ENCODE peak calls at places on chromosomes 6 and 20, in six cellular contexts. One of them, this sample, is unnamed.

GRCh38 chr6:92967352-92967751 is 452.0 kb downstream of the EPHA7 start:
- DNase-seq in AG09309: no peak
- DNase-seq in NCI-H2171: no peak
- DNase-seq in RCC 7860: no peak
- DNase-seq in head of caudate nucleus: no peak
- DNase-seq in colonic mucosa: no peak
- DNase-seq in this sample: no peak

GRCh38 chr20:29119141-29119540 is 2138.3 kb upstream of the DEFB115 start:
- DNase-seq in AG09309: no peak
- DNase-seq in NCI-H2171: no peak
- DNase-seq in RCC 7860: no peak
- DNase-seq in head of caudate nucleus: no peak
- DNase-seq in colonic mucosa: no peak
- DNase-seq in this sample: no peak

GRCh38 chr6:53042112-53042511 is 23.1 kb upstream of the FBXO9 start:
- DNase-seq in AG09309: no peak
- DNase-seq in NCI-H2171: no peak
- DNase-seq in RCC 7860: peak
- DNase-seq in head of caudate nucleus: no peak
- DNase-seq in colonic mucosa: no peak
- DNase-seq in this sample: no peak

GRCh38 chr6:105626290-105627158 is 223.6 kb upstream of the PREP start:
- DNase-seq in AG09309: no peak
- DNase-seq in NCI-H2171: no peak
- DNase-seq in RCC 7860: no peak
- DNase-seq in head of caudate nucleus: no peak
- DNase-seq in colonic mucosa: no peak
- DNase-seq in this sample: no peak

GRCh38 chr6:158080849-158081656 is 87.0 kb downstream of the SERAC1 start:
- DNase-seq in AG09309: no peak
- DNase-seq in NCI-H2171: no peak
- DNase-seq in RCC 7860: no peak
- DNase-seq in head of caudate nucleus: no peak
- DNase-seq in colonic mucosa: no peak
- DNase-seq in this sample: no peak

GRCh38 chr6:14706378-14706929 is 539.4 kb upstream of the JARID2 start:
- DNase-seq in AG09309: peak
- DNase-seq in NCI-H2171: no peak
- DNase-seq in RCC 7860: peak
- DNase-seq in head of caudate nucleus: no peak
- DNase-seq in colonic mucosa: no peak
- DNase-seq in this sample: peak

GRCh38 chr6:167797079-167797870 is 29.4 kb upstream of the AFDN start:
- DNase-seq in AG09309: no peak
- DNase-seq in NCI-H2171: no peak
- DNase-seq in RCC 7860: no peak
- DNase-seq in head of caudate nucleus: no peak
- DNase-seq in colonic mucosa: peak
- DNase-seq in this sample: no peak

GRCh38 chr20:19757973-19758887 is at the start of gene RIN2:
- DNase-seq in AG09309: no peak
- DNase-seq in NCI-H2171: peak
- DNase-seq in RCC 7860: peak
- DNase-seq in head of caudate nucleus: peak
- DNase-seq in colonic mucosa: no peak
- DNase-seq in this sample: peak

GRCh38 chr6:22569281-22570184 is at the start of gene HDGFL1:
- DNase-seq in AG09309: no peak
- DNase-seq in NCI-H2171: no peak
- DNase-seq in RCC 7860: no peak
- DNase-seq in head of caudate nucleus: no peak
- DNase-seq in colonic mucosa: no peak
- DNase-seq in this sample: no peak

GRCh38 chr6:46044876-46045617 is 29.4 kb upstream of the CLIC5 start:
- DNase-seq in AG09309: peak
- DNase-seq in NCI-H2171: no peak
- DNase-seq in RCC 7860: peak
- DNase-seq in head of caudate nucleus: no peak
- DNase-seq in colonic mucosa: peak
- DNase-seq in this sample: no peak

GRCh38 chr6:11754625-11755289 is 23.8 kb downstream of the ADTRP start:
- DNase-seq in AG09309: no peak
- DNase-seq in NCI-H2171: no peak
- DNase-seq in RCC 7860: peak
- DNase-seq in head of caudate nucleus: no peak
- DNase-seq in colonic mucosa: no peak
- DNase-seq in this sample: no peak

GRCh38 chr20:51447097-51447764 is 95.3 kb downstream of the NFATC2 start:
- DNase-seq in AG09309: peak
- DNase-seq in NCI-H2171: no peak
- DNase-seq in RCC 7860: peak
- DNase-seq in head of caudate nucleus: no peak
- DNase-seq in colonic mucosa: peak
- DNase-seq in this sample: peak

GRCh38 chr6:3261518-3261820 is 2.7 kb downstream of the PSMG4 start:
- DNase-seq in AG09309: no peak
- DNase-seq in NCI-H2171: no peak
- DNase-seq in RCC 7860: no peak
- DNase-seq in head of caudate nucleus: no peak
- DNase-seq in colonic mucosa: no peak
- DNase-seq in this sample: no peak

GRCh38 chr6:168838000-168838399 is 397.0 kb downstream of the SMOC2 start:
- DNase-seq in AG09309: no peak
- DNase-seq in NCI-H2171: no peak
- DNase-seq in RCC 7860: no peak
- DNase-seq in head of caudate nucleus: no peak
- DNase-seq in colonic mucosa: no peak
- DNase-seq in this sample: no peak

GRCh38 chr6:15608406-15608805 is 54.4 kb downstream of the DTNBP1 start:
- DNase-seq in AG09309: peak
- DNase-seq in NCI-H2171: no peak
- DNase-seq in RCC 7860: peak
- DNase-seq in head of caudate nucleus: no peak
- DNase-seq in colonic mucosa: no peak
- DNase-seq in this sample: no peak

GRCh38 chr6:149593443-149593842 is 27.3 kb downstream of the GINM1 start:
- DNase-seq in AG09309: no peak
- DNase-seq in NCI-H2171: no peak
- DNase-seq in RCC 7860: no peak
- DNase-seq in head of caudate nucleus: no peak
- DNase-seq in colonic mucosa: no peak
- DNase-seq in this sample: no peak

GRCh38 chr20:20712004-20712473 is 405 bp downstream of the RALGAPA2 start:
- DNase-seq in AG09309: no peak
- DNase-seq in NCI-H2171: peak
- DNase-seq in RCC 7860: no peak
- DNase-seq in head of caudate nucleus: peak
- DNase-seq in colonic mucosa: no peak
- DNase-seq in this sample: peak

GRCh38 chr20:48828734-48829460 is 1.1 kb upstream of the PREX1 start:
- DNase-seq in AG09309: no peak
- DNase-seq in NCI-H2171: no peak
- DNase-seq in RCC 7860: no peak
- DNase-seq in head of caudate nucleus: no peak
- DNase-seq in colonic mucosa: no peak
- DNase-seq in this sample: no peak

GRCh38 chr20:19975436-19975799 is 41.7 kb upstream of the NAA20 start:
- DNase-seq in AG09309: no peak
- DNase-seq in NCI-H2171: no peak
- DNase-seq in RCC 7860: peak
- DNase-seq in head of caudate nucleus: peak
- DNase-seq in colonic mucosa: no peak
- DNase-seq in this sample: peak

GRCh38 chr6:32967151-32968091 is 973 bp upstream of the BRD2 start:
- DNase-seq in AG09309: no peak
- DNase-seq in NCI-H2171: no peak
- DNase-seq in RCC 7860: peak
- DNase-seq in head of caudate nucleus: no peak
- DNase-seq in colonic mucosa: peak
- DNase-seq in this sample: no peak

GRCh38 chr6:146547889-146548288 is 4.3 kb downstream of the RAB32 start:
- DNase-seq in AG09309: no peak
- DNase-seq in NCI-H2171: no peak
- DNase-seq in RCC 7860: no peak
- DNase-seq in head of caudate nucleus: no peak
- DNase-seq in colonic mucosa: no peak
- DNase-seq in this sample: no peak

GRCh38 chr6:93684339-93684738 is 265.0 kb upstream of the EPHA7 start:
- DNase-seq in AG09309: no peak
- DNase-seq in NCI-H2171: no peak
- DNase-seq in RCC 7860: no peak
- DNase-seq in head of caudate nucleus: no peak
- DNase-seq in colonic mucosa: peak
- DNase-seq in this sample: no peak

GRCh38 chr6:46407785-46408530 is 83.3 kb downstream of the RCAN2 start:
- DNase-seq in AG09309: no peak
- DNase-seq in NCI-H2171: peak
- DNase-seq in RCC 7860: no peak
- DNase-seq in head of caudate nucleus: no peak
- DNase-seq in colonic mucosa: no peak
- DNase-seq in this sample: no peak

GRCh38 chr20:15708984-15709598 is 864.2 kb downstream of the KIF16B start:
- DNase-seq in AG09309: no peak
- DNase-seq in NCI-H2171: no peak
- DNase-seq in RCC 7860: no peak
- DNase-seq in head of caudate nucleus: peak
- DNase-seq in colonic mucosa: peak
- DNase-seq in this sample: peak

GRCh38 chr6:159981591-159982245 is 12.8 kb downstream of the IGF2R start:
- DNase-seq in AG09309: no peak
- DNase-seq in NCI-H2171: no peak
- DNase-seq in RCC 7860: no peak
- DNase-seq in head of caudate nucleus: no peak
- DNase-seq in colonic mucosa: no peak
- DNase-seq in this sample: peak

GRCh38 chr6:109527989-109528388 is 45.0 kb upstream of the ZBTB24 start:
- DNase-seq in AG09309: no peak
- DNase-seq in NCI-H2171: no peak
- DNase-seq in RCC 7860: no peak
- DNase-seq in head of caudate nucleus: no peak
- DNase-seq in colonic mucosa: no peak
- DNase-seq in this sample: no peak

GRCh38 chr6:36599791-36600209 is 5.6 kb downstream of the SRSF3 start:
- DNase-seq in AG09309: no peak
- DNase-seq in NCI-H2171: no peak
- DNase-seq in RCC 7860: no peak
- DNase-seq in head of caudate nucleus: peak
- DNase-seq in colonic mucosa: no peak
- DNase-seq in this sample: no peak

GRCh38 chr20:19888269-19888669 is 128.9 kb upstream of the NAA20 start:
- DNase-seq in AG09309: no peak
- DNase-seq in NCI-H2171: no peak
- DNase-seq in RCC 7860: peak
- DNase-seq in head of caudate nucleus: no peak
- DNase-seq in colonic mucosa: peak
- DNase-seq in this sample: no peak

GRCh38 chr20:58614366-58614765 is 36.7 kb upstream of the STX16 start:
- DNase-seq in AG09309: no peak
- DNase-seq in NCI-H2171: no peak
- DNase-seq in RCC 7860: no peak
- DNase-seq in head of caudate nucleus: no peak
- DNase-seq in colonic mucosa: no peak
- DNase-seq in this sample: no peak

GRCh38 chr6:23174781-23175361 is 605.5 kb downstream of the HDGFL1 start:
- DNase-seq in AG09309: peak
- DNase-seq in NCI-H2171: no peak
- DNase-seq in RCC 7860: peak
- DNase-seq in head of caudate nucleus: no peak
- DNase-seq in colonic mucosa: no peak
- DNase-seq in this sample: no peak

GRCh38 chr6:54632984-54633565 is 213.5 kb upstream of the FAM83B start:
- DNase-seq in AG09309: no peak
- DNase-seq in NCI-H2171: no peak
- DNase-seq in RCC 7860: no peak
- DNase-seq in head of caudate nucleus: no peak
- DNase-seq in colonic mucosa: no peak
- DNase-seq in this sample: no peak

This sample was measured in body of pancreas.